ENCODE peak calls at places on chromosomes 2 and 18, in four cellular contexts. One of them, this sample, is unnamed.

GRCh38 chr2:234632527-234633391 is 135.9 kb upstream of the ARL4C start:
- DNase-seq in T-helper 17 cell: no peak
- DNase-seq in RWPE2: no peak
- DNase-seq in NCI-H446 treated with DMSO at 0.1 percent for 48 hours: no peak
- DNase-seq in this sample: no peak

GRCh38 chr18:59957957-59958356 is 58.2 kb downstream of the PMAIP1 start:
- DNase-seq in RWPE2: peak
- DNase-seq in NCI-H446 treated with DMSO at 0.1 percent for 48 hours: peak
- DNase-seq in T-helper 17 cell: no peak
- DNase-seq in this sample: no peak

GRCh38 chr2:51812138-51812866 is 780.4 kb upstream of the NRXN1 start:
- DNase-seq in RWPE2: no peak
- DNase-seq in T-helper 17 cell: no peak
- DNase-seq in NCI-H446 treated with DMSO at 0.1 percent for 48 hours: no peak
- DNase-seq in this sample: no peak

GRCh38 chr2:54925022-54925421 is 125.2 kb downstream of the RTN4 start:
- DNase-seq in RWPE2: no peak
- DNase-seq in T-helper 17 cell: no peak
- DNase-seq in NCI-H446 treated with DMSO at 0.1 percent for 48 hours: no peak
- DNase-seq in this sample: no peak

GRCh38 chr18:46152808-46153617 is 48.8 kb downstream of the HAUS1 start:
- DNase-seq in T-helper 17 cell: no peak
- DNase-seq in RWPE2: peak
- DNase-seq in NCI-H446 treated with DMSO at 0.1 percent for 48 hours: no peak
- DNase-seq in this sample: no peak

GRCh38 chr2:188845692-188846091 is 128.5 kb upstream of the COL3A1 start:
- DNase-seq in RWPE2: no peak
- DNase-seq in NCI-H446 treated with DMSO at 0.1 percent for 48 hours: no peak
- DNase-seq in T-helper 17 cell: no peak
- DNase-seq in this sample: no peak

GRCh38 chr2:33166287-33166881 is 219.6 kb downstream of the LTBP1 start:
- DNase-seq in T-helper 17 cell: no peak
- DNase-seq in RWPE2: no peak
- DNase-seq in NCI-H446 treated with DMSO at 0.1 percent for 48 hours: no peak
- DNase-seq in this sample: no peak

GRCh38 chr2:105406221-105406620 is 7.4 kb upstream of the FHL2 start:
- DNase-seq in NCI-H446 treated with DMSO at 0.1 percent for 48 hours: no peak
- DNase-seq in T-helper 17 cell: no peak
- DNase-seq in RWPE2: no peak
- DNase-seq in this sample: no peak

GRCh38 chr2:46175409-46175808 is 121.8 kb upstream of the EPAS1 start:
- DNase-seq in RWPE2: no peak
- DNase-seq in NCI-H446 treated with DMSO at 0.1 percent for 48 hours: no peak
- DNase-seq in T-helper 17 cell: no peak
- DNase-seq in this sample: no peak

This sample was measured in activated gamma-delta T cell.